ENCODE peak calls at places on chromosomes 7 and 10, in seven cellular contexts. S, N, L, F, B, R and G are unnamed samples.

GRCh38 chr7:121872831-121873764 is at the start of gene PTPRZ1:
- DNase-seq in B (no peak), R (no peak), S (no peak), F (peak; percentile 2), L (no peak), N (peak; percentile 46), G (peak; percentile 40)

GRCh38 chr7:80139179-80139578 is 4.5 kb downstream of the GNAI1 start:
- DNase-seq in R (no peak), S (no peak), N (no peak), B (no peak), F (no peak), L (no peak), G (no peak)

GRCh38 chr7:23523486-23524075 is 8.2 kb downstream of the TRA2A start:
- DNase-seq in B (no peak), F (no peak), L (no peak), N (no peak), S (no peak), R (no peak), G (no peak)

GRCh38 chr7:104784678-104785077 is 229.3 kb upstream of the KMT2E start:
- DNase-seq in B (no peak), N (no peak), L (no peak), R (no peak), S (no peak), F (no peak), G (no peak)

GRCh38 chr10:75108684-75109458 is 2.6 kb upstream of the SAMD8 start:
- DNase-seq in N (peak; percentile 39), R (no peak), B (no peak), S (no peak), L (peak; percentile 96), F (no peak), G (peak; percentile 38)

GRCh38 chr7:117098457-117098856 is 145.2 kb downstream of the ST7 start:
- DNase-seq in S (no peak), L (no peak), B (no peak), F (peak; percentile 99), N (no peak), R (no peak), G (peak; percentile 66)

GRCh38 chr7:149293338-149293737 is 31.3 kb downstream of the ZNF783 start:
- DNase-seq in F (no peak), N (no peak), B (no peak), R (no peak), S (no peak), L (no peak), G (no peak)

GRCh38 chr10:72509951-72510350 is 115.9 kb downstream of the MICU1 start:
- DNase-seq in R (no peak), L (no peak), B (no peak), N (no peak), F (no peak), S (no peak), G (no peak)

GRCh38 chr10:132742837-132743194 is 43.1 kb downstream of the NKX6-2 start:
- DNase-seq in S (no peak), L (no peak), F (no peak), B (no peak), R (no peak), N (no peak), G (no peak)

GRCh38 chr7:150398108-150398964 is 19.2 kb downstream of the ZNF775 start:
- DNase-seq in R (no peak), L (no peak), B (no peak), S (no peak), N (no peak), F (no peak), G (peak; percentile 54)

GRCh38 chr7:140050100-140050499 is 12.7 kb downstream of the PARP12 start:
- DNase-seq in L (no peak), N (no peak), F (no peak), R (no peak), S (no peak), B (no peak), G (no peak)

GRCh38 chr7:38463277-38464224 is 167.6 kb downstream of the AMPH start:
- DNase-seq in B (peak; percentile 85), S (no peak), R (no peak), N (peak; percentile 75), F (peak; percentile 77), L (peak; percentile 45), G (peak; percentile 88)

GRCh38 chr7:91293840-91294239 is 29.6 kb downstream of the FZD1 start:
- DNase-seq in N (no peak), B (no peak), L (no peak), R (no peak), S (no peak), F (no peak), G (no peak)

GRCh38 chr7:123273185-123273584 is 73.4 kb upstream of the SLC13A1 start:
- DNase-seq in B (no peak), L (no peak), R (no peak), S (no peak), N (no peak), F (no peak), G (no peak)

GRCh38 chr10:17238445-17239275 is 10.6 kb downstream of the VIM start:
- DNase-seq in F (peak; percentile 80), S (no peak), B (no peak), R (no peak), L (no peak), N (no peak), G (no peak)

GRCh38 chr10:7199152-7199760 is 211.6 kb downstream of the SFMBT2 start:
- DNase-seq in B (no peak), N (no peak), R (no peak), L (no peak), F (peak; percentile 32), S (no peak), G (peak; percentile 5)

GRCh38 chr10:98328640-98329039 is 60.6 kb upstream of the LOXL4 start:
- DNase-seq in R (no peak), N (no peak), L (no peak), F (no peak), S (no peak), B (no peak), G (no peak)

GRCh38 chr7:1176891-1177373 is 16.9 kb upstream of the ZFAND2A start:
- DNase-seq in S (no peak), R (no peak), F (peak; percentile 31), B (peak; percentile 80), L (peak; percentile 32), N (peak; percentile 87), G (peak; percentile 66)

DNA sequence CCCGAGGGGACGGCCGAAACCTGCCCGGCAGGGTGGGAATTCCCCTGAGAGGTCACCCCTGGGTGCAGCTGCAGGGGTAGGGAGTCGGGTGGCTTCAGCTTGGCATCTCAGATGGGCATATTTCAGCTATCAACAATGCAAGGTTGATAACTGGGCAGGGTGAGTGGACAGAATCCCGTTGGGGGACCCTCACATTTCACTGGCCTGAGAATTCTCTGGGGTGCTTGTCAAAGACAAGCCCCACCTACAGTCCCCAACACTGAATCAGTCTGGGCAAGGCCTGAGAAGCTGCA is 3.2 kb downstream of the RGS10 start:
- DNase-seq in B (no peak), N (no peak), S (no peak), L (no peak), R (no peak), F (no peak), G (no peak)
- H3K4me1 ChIP-seq in B (peaks cover 63% of the 10 kb centered on the region), N (peaks cover 6% of the 10 kb centered on the region), S (no peaks in the 10 kb centered on the region), L (peaks cover 23% of the 10 kb centered on the region), R (peaks cover 13% of the 10 kb centered on the region), F (peaks cover 23% of the 10 kb centered on the region), G (peaks cover 10% of the 10 kb centered on the region)

DNA sequence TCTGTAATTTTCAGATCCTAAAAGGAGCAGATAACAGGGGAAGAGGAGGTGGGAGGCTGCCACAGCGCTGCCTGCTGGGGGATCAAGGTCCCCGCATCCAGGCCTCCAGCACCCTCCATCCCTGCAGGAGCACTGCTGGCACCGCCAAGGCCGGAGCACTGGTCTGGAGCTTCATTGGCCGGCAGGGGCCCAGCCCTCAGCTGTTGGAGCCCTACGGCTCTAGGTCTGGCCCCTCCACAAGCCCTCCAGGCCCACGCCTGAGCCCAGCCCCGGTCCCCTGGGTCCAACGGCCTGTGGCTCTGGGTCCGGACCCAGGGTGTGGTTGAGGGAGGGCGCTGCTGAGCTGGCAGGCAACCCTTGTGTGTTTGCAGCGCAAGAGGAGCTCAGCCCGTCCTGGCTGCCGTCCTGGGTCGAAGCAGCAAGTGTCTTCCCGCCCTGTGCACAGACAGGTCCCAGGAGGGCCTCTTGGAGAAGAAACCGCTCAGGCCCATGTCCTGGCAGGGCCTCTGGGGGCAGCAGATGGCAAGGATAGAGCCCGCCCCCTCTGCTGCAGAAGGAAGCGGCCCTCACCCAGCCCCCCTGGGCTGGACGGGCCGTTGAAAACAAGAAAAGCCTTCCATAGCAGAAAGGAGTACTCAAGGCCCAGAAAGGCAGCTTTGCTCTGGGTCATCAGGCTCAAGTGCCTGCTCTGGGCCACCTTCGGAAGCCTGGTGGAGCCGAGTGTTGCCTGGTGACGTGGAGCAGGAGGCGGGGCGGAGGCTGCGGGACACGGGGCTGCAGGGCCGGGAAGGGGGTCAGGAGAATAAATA is 54.3 kb upstream of the TNRC18 start:
- DNase-seq in S (no peak), B (no peak), N (no peak), L (no peak), R (no peak), F (no peak), G (peak; percentile 74)
- H3K4me3 ChIP-seq in S (peak overlapping the region; percentile 33), B (no peak overlapping the region), N (no peak overlapping the region), L (peak overlapping the region; percentile 33), R (peak overlapping the region; percentile 36), F (no peak overlapping the region), G (no peak overlapping the region)

DNA sequence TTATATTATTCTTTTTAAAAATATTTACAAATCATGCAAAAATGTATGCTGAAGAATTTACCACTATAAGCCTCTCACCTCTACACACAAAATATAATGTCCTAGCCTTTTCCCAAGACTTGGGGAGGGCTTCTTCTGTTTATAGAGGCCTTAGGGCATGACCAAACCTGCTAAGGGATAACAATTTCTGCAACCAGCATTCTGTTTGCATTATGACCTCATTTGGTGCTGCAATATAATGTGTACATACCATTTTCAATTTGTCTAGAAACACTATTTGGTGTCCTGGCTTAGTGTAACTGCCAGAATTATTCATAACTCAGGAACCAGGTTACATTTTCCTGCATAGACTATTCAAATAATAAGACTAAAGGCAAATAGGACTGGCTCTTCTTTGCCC is 446.6 kb upstream of the SORCS1 start:
- DNase-seq in B (no peak), R (no peak), N (no peak), L (no peak), F (no peak), S (no peak), G (no peak)
- H3K9me3 ChIP-seq in B (no peaks in the 10 kb centered on the region), R (no peaks in the 10 kb centered on the region), N (no peaks in the 10 kb centered on the region), L (no peaks in the 10 kb centered on the region), F (no peaks in the 10 kb centered on the region), S (no peaks in the 10 kb centered on the region), G (no peaks in the 10 kb centered on the region)

DNA sequence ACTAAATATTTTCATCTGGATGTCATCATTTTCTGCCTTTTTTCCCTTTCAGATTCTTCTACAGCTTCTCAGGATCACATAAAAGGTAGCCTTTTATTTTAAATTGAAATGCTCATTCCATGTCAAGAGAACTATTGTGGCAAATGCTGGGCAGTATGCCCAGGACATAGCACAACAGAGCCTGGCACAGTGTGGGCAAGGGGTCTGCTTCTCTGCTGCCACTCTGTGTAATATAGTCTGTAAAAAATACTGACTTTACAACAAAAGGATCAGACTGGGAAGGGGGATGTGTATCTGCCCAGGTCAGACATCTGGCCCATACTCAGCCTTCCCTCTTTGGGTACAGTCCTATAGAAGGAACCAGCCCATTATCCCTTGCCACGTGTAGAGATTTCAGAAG is 62.7 kb downstream of the CUZD1 start:
- DNase-seq in F (no peak), S (no peak), L (no peak), B (no peak), N (no peak), R (no peak), G (no peak)
- H3K4me1 ChIP-seq in F (no peaks in the 10 kb centered on the region), S (no peaks in the 10 kb centered on the region), L (no peaks in the 10 kb centered on the region), B (no peaks in the 10 kb centered on the region), N (no peaks in the 10 kb centered on the region), R (no peaks in the 10 kb centered on the region), G (no peaks in the 10 kb centered on the region)

DNA sequence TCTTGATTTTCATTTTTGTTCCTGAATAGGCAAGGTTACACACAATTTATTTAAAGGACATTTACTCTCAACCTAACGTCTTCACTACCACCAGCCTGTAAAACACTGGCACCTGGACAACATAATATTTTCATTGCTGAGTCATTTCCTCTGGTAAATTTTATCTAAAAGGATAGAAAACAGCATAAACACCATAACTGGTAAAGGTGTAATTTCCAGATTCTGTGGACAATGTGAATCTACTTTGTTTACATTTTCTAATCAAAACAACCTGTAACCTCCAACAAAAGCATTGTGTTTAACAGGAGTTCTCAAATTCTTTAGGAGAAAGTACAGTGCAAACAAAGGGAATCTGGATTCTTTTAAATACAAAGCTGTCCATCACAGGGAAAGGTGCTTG is 472.0 kb upstream of the AKR1E2 start:
- DNase-seq in F (peak; percentile 72), B (no peak), L (no peak), S (no peak), N (no peak), R (no peak), G (no peak)
- H3K4me3 ChIP-seq in F (no peak overlapping the region), B (no peak overlapping the region), L (no peak overlapping the region), S (no peak overlapping the region), N (no peak overlapping the region), R (no peak overlapping the region), G (no peak overlapping the region)